ENCODE peak calls at places on chromosomes 4 and X, in seven cellular contexts. One of them, this sample, is unnamed.
A peak's percentile ranks its signal among the peaks of the same experiment; 100 is the strongest.

GRCh38 chr4:54063737-54064316 is 578 bp downstream of the CHIC2 start:
- DNase-seq in GM13977: peak; percentile 48
- DNase-seq in cardiac muscle cell: no peak
- DNase-seq in AG09309: no peak
- DNase-seq in CD4-positive, alpha-beta T cell: peak; percentile 29
- DNase-seq in GM06990: peak; percentile 64
- DNase-seq in left lung: no peak
- DNase-seq in this sample: peak; percentile 12

GRCh38 chrX:39773923-39774803 is 323.6 kb downstream of the BCOR start:
- DNase-seq in CD4-positive, alpha-beta T cell: peak; percentile 7
- DNase-seq in left lung: no peak
- DNase-seq in GM06990: no peak
- DNase-seq in cardiac muscle cell: peak; percentile 79
- DNase-seq in AG09309: no peak
- DNase-seq in GM13977: no peak
- DNase-seq in this sample: no peak

GRCh38 chr4:147793569-147793968 is 61.7 kb downstream of the ARHGAP10 start:
- DNase-seq in CD4-positive, alpha-beta T cell: no peak
- DNase-seq in AG09309: no peak
- DNase-seq in GM13977: no peak
- DNase-seq in cardiac muscle cell: no peak
- DNase-seq in left lung: no peak
- DNase-seq in GM06990: no peak
- DNase-seq in this sample: no peak

GRCh38 chrX:70088281-70088680 is 26.0 kb downstream of the OTUD6A start:
- DNase-seq in GM06990: no peak
- DNase-seq in GM13977: no peak
- DNase-seq in AG09309: no peak
- DNase-seq in left lung: no peak
- DNase-seq in CD4-positive, alpha-beta T cell: no peak
- DNase-seq in cardiac muscle cell: peak; percentile 27
- DNase-seq in this sample: no peak

GRCh38 chr4:7247946-7248345 is 55.6 kb downstream of the SORCS2 start:
- DNase-seq in GM13977: no peak
- DNase-seq in GM06990: no peak
- DNase-seq in left lung: peak; percentile 51
- DNase-seq in cardiac muscle cell: no peak
- DNase-seq in AG09309: no peak
- DNase-seq in CD4-positive, alpha-beta T cell: no peak
- DNase-seq in this sample: no peak

GRCh38 chr4:47913328-47913727 is 1.1 kb downstream of the NFXL1 start:
- DNase-seq in GM06990: no peak
- DNase-seq in GM13977: no peak
- DNase-seq in AG09309: no peak
- DNase-seq in CD4-positive, alpha-beta T cell: no peak
- DNase-seq in cardiac muscle cell: peak; percentile 17
- DNase-seq in left lung: no peak
- DNase-seq in this sample: no peak

GRCh38 chr4:25925486-25926201 is 11.6 kb downstream of the SMIM20 start:
- DNase-seq in left lung: no peak
- DNase-seq in CD4-positive, alpha-beta T cell: no peak
- DNase-seq in GM13977: peak; percentile 60
- DNase-seq in cardiac muscle cell: peak; percentile 59
- DNase-seq in AG09309: no peak
- DNase-seq in GM06990: no peak
- DNase-seq in this sample: peak; percentile 55

GRCh38 chr4:163332526-163333405 is at the start of gene NPY1R:
- DNase-seq in CD4-positive, alpha-beta T cell: no peak
- DNase-seq in left lung: peak; percentile 80
- DNase-seq in AG09309: peak; percentile 41
- DNase-seq in GM06990: peak; percentile 24
- DNase-seq in GM13977: peak; percentile 71
- DNase-seq in cardiac muscle cell: peak; percentile 87
- DNase-seq in this sample: peak; percentile 66

GRCh38 chrX:39063037-39063436 is 261.8 kb downstream of the MID1IP1 start:
- DNase-seq in GM06990: no peak
- DNase-seq in CD4-positive, alpha-beta T cell: no peak
- DNase-seq in cardiac muscle cell: peak; percentile 0
- DNase-seq in AG09309: no peak
- DNase-seq in GM13977: no peak
- DNase-seq in left lung: no peak
- DNase-seq in this sample: no peak

GRCh38 chr4:18020145-18020670 is 1.3 kb downstream of the LCORL start:
- DNase-seq in CD4-positive, alpha-beta T cell: no peak
- DNase-seq in GM13977: peak; percentile 34
- DNase-seq in cardiac muscle cell: peak; percentile 37
- DNase-seq in left lung: no peak
- DNase-seq in AG09309: no peak
- DNase-seq in GM06990: peak; percentile 24
- DNase-seq in this sample: peak; percentile 2

GRCh38 chrX:96182366-96182765 is 502.3 kb upstream of the DIAPH2 start:
- DNase-seq in cardiac muscle cell: peak; percentile 42
- DNase-seq in GM06990: no peak
- DNase-seq in CD4-positive, alpha-beta T cell: no peak
- DNase-seq in GM13977: no peak
- DNase-seq in left lung: no peak
- DNase-seq in AG09309: no peak
- DNase-seq in this sample: peak; percentile 19

GRCh38 chr4:41058426-41058825 is 155.9 kb downstream of the APBB2 start:
- DNase-seq in CD4-positive, alpha-beta T cell: no peak
- DNase-seq in GM06990: no peak
- DNase-seq in AG09309: no peak
- DNase-seq in left lung: no peak
- DNase-seq in cardiac muscle cell: no peak
- DNase-seq in GM13977: no peak
- DNase-seq in this sample: no peak

GRCh38 chrX:130053236-130053635 is 57.1 kb downstream of the ELF4 start:
- DNase-seq in cardiac muscle cell: no peak
- DNase-seq in AG09309: no peak
- DNase-seq in left lung: no peak
- DNase-seq in GM13977: no peak
- DNase-seq in GM06990: no peak
- DNase-seq in CD4-positive, alpha-beta T cell: no peak
- DNase-seq in this sample: no peak

GRCh38 chr4:10074767-10075105 is 41.9 kb downstream of the WDR1 start:
- DNase-seq in GM06990: no peak
- DNase-seq in cardiac muscle cell: peak; percentile 60
- DNase-seq in left lung: peak; percentile 45
- DNase-seq in GM13977: no peak
- DNase-seq in CD4-positive, alpha-beta T cell: no peak
- DNase-seq in AG09309: no peak
- DNase-seq in this sample: no peak

GRCh38 chr4:169720529-169720928 is 37.2 kb downstream of the HPF1 start:
- DNase-seq in left lung: no peak
- DNase-seq in GM13977: no peak
- DNase-seq in CD4-positive, alpha-beta T cell: no peak
- DNase-seq in cardiac muscle cell: no peak
- DNase-seq in AG09309: no peak
- DNase-seq in GM06990: no peak
- DNase-seq in this sample: no peak

GRCh38 chr4:56655209-56655626 is 25.9 kb downstream of the HOPX start:
- DNase-seq in GM06990: no peak
- DNase-seq in cardiac muscle cell: peak; percentile 29
- DNase-seq in left lung: no peak
- DNase-seq in AG09309: no peak
- DNase-seq in GM13977: no peak
- DNase-seq in CD4-positive, alpha-beta T cell: no peak
- DNase-seq in this sample: peak; percentile 20

GRCh38 chr4:53914313-53915016 is 149.9 kb downstream of the CHIC2 start:
- DNase-seq in AG09309: peak; percentile 82
- DNase-seq in left lung: no peak
- DNase-seq in GM13977: no peak
- DNase-seq in cardiac muscle cell: peak; percentile 78
- DNase-seq in GM06990: no peak
- DNase-seq in CD4-positive, alpha-beta T cell: no peak
- DNase-seq in this sample: peak; percentile 33

GRCh38 chr4:78936989-78937388 is 2.2 kb downstream of the PAQR3 start:
- DNase-seq in CD4-positive, alpha-beta T cell: no peak
- DNase-seq in GM13977: no peak
- DNase-seq in cardiac muscle cell: no peak
- DNase-seq in AG09309: no peak
- DNase-seq in left lung: no peak
- DNase-seq in GM06990: no peak
- DNase-seq in this sample: no peak

GRCh38 chr4:6546681-6547447 is 28.1 kb upstream of the MAN2B2 start:
- DNase-seq in CD4-positive, alpha-beta T cell: peak; percentile 18
- DNase-seq in left lung: no peak
- DNase-seq in cardiac muscle cell: peak; percentile 80
- DNase-seq in AG09309: peak; percentile 16
- DNase-seq in GM13977: peak; percentile 77
- DNase-seq in GM06990: peak; percentile 28
- DNase-seq in this sample: peak; percentile 31

GRCh38 chrX:100673397-100673953 is 29.5 kb downstream of the SRPX2 start:
- DNase-seq in CD4-positive, alpha-beta T cell: no peak
- DNase-seq in GM13977: no peak
- DNase-seq in GM06990: no peak
- DNase-seq in left lung: no peak
- DNase-seq in AG09309: peak; percentile 33
- DNase-seq in cardiac muscle cell: peak; percentile 79
- DNase-seq in this sample: no peak

GRCh38 chr4:25986807-25987206 is 72.8 kb downstream of the SMIM20 start:
- DNase-seq in GM13977: no peak
- DNase-seq in GM06990: no peak
- DNase-seq in AG09309: no peak
- DNase-seq in left lung: no peak
- DNase-seq in CD4-positive, alpha-beta T cell: no peak
- DNase-seq in cardiac muscle cell: no peak
- DNase-seq in this sample: no peak

GRCh38 chr4:1415681-1415981 is 9.4 kb upstream of the NKX1-1 start:
- DNase-seq in GM13977: no peak
- DNase-seq in cardiac muscle cell: no peak
- DNase-seq in left lung: no peak
- DNase-seq in AG09309: no peak
- DNase-seq in CD4-positive, alpha-beta T cell: no peak
- DNase-seq in GM06990: no peak
- DNase-seq in this sample: no peak

GRCh38 chr4:53227451-53227850 is 138.4 kb downstream of the SCFD2 start:
- DNase-seq in left lung: no peak
- DNase-seq in CD4-positive, alpha-beta T cell: no peak
- DNase-seq in GM13977: no peak
- DNase-seq in AG09309: no peak
- DNase-seq in cardiac muscle cell: no peak
- DNase-seq in GM06990: no peak
- DNase-seq in this sample: no peak

GRCh38 chrX:118189628-118190027 is 73.0 kb upstream of the KLHL13 start:
- DNase-seq in left lung: no peak
- DNase-seq in AG09309: no peak
- DNase-seq in GM06990: no peak
- DNase-seq in cardiac muscle cell: no peak
- DNase-seq in CD4-positive, alpha-beta T cell: no peak
- DNase-seq in GM13977: no peak
- DNase-seq in this sample: no peak

GRCh38 chrX:85112270-85112669 is 108.6 kb downstream of the APOOL start:
- DNase-seq in AG09309: no peak
- DNase-seq in left lung: no peak
- DNase-seq in GM06990: no peak
- DNase-seq in GM13977: no peak
- DNase-seq in CD4-positive, alpha-beta T cell: no peak
- DNase-seq in cardiac muscle cell: no peak
- DNase-seq in this sample: no peak
- TF ChIP-seq CTCF in AG09309: no peak
- TF ChIP-seq CTCF in left lung: no peak
- TF ChIP-seq CTCF in GM06990: no peak
- TF ChIP-seq CTCF in GM13977: no peak
- TF ChIP-seq CTCF in CD4-positive, alpha-beta T cell: no peak
- TF ChIP-seq CTCF in cardiac muscle cell: no peak
- TF ChIP-seq CTCF in this sample: no peak

GRCh38 chr4:153156263-153156662 is 48.0 kb upstream of the TRIM2 start:
- DNase-seq in cardiac muscle cell: peak; percentile 22
- DNase-seq in left lung: no peak
- DNase-seq in GM06990: no peak
- DNase-seq in CD4-positive, alpha-beta T cell: peak; percentile 10
- DNase-seq in AG09309: no peak
- DNase-seq in GM13977: peak; percentile 20
- DNase-seq in this sample: peak; percentile 14
- TF ChIP-seq CTCF in cardiac muscle cell: peak; percentile 16
- TF ChIP-seq CTCF in left lung: no peak
- TF ChIP-seq CTCF in GM06990: peak; percentile 70
- TF ChIP-seq CTCF in CD4-positive, alpha-beta T cell: peak; percentile 45
- TF ChIP-seq CTCF in AG09309: no peak
- TF ChIP-seq CTCF in GM13977: peak; percentile 20
- TF ChIP-seq CTCF in this sample: no peak

DNA sequence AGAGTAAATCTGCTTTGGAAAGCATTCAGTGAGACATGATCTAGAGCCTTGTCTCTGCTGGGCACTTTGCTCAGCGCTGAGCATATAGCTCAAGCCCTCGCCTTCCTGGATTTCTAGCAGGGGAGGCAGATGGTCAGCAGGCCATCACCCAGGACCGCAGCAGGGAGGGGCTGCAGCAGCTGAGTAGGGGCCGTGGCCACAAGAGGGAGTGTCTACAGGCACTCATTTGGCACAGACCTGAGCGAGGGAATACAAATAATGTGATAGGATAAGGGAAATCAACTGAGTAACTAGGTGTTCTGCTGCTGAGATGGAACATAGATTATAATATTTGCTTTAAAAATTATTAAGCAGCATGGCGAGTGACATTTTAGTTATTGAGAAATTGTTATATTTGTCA is 30.2 kb downstream of the OFD1 start:
- DNase-seq in left lung: no peak
- DNase-seq in GM13977: no peak
- DNase-seq in AG09309: no peak
- DNase-seq in cardiac muscle cell: peak; percentile 17
- DNase-seq in CD4-positive, alpha-beta T cell: no peak
- DNase-seq in GM06990: no peak
- DNase-seq in this sample: no peak
- TF ChIP-seq CTCF in left lung: no peak
- TF ChIP-seq CTCF in GM13977: no peak
- TF ChIP-seq CTCF in AG09309: no peak
- TF ChIP-seq CTCF in cardiac muscle cell: peak; percentile 27
- TF ChIP-seq CTCF in CD4-positive, alpha-beta T cell: no peak
- TF ChIP-seq CTCF in GM06990: no peak
- TF ChIP-seq CTCF in this sample: no peak

GRCh38 chr4:122948671-122949070 is 26.3 kb upstream of the NUDT6 start:
- DNase-seq in AG09309: no peak
- DNase-seq in GM13977: no peak
- DNase-seq in cardiac muscle cell: no peak
- DNase-seq in GM06990: no peak
- DNase-seq in CD4-positive, alpha-beta T cell: no peak
- DNase-seq in left lung: no peak
- DNase-seq in this sample: no peak

GRCh38 chr4:122959441-122959840 is 37.0 kb upstream of the NUDT6 start:
- DNase-seq in GM06990: no peak
- DNase-seq in CD4-positive, alpha-beta T cell: no peak
- DNase-seq in cardiac muscle cell: no peak
- DNase-seq in left lung: no peak
- DNase-seq in GM13977: no peak
- DNase-seq in AG09309: no peak
- DNase-seq in this sample: no peak

GRCh38 chr4:122958505-122958904 is 36.1 kb upstream of the NUDT6 start:
- DNase-seq in GM06990: no peak
- DNase-seq in CD4-positive, alpha-beta T cell: no peak
- DNase-seq in cardiac muscle cell: no peak
- DNase-seq in AG09309: no peak
- DNase-seq in left lung: no peak
- DNase-seq in GM13977: no peak
- DNase-seq in this sample: no peak

DNA sequence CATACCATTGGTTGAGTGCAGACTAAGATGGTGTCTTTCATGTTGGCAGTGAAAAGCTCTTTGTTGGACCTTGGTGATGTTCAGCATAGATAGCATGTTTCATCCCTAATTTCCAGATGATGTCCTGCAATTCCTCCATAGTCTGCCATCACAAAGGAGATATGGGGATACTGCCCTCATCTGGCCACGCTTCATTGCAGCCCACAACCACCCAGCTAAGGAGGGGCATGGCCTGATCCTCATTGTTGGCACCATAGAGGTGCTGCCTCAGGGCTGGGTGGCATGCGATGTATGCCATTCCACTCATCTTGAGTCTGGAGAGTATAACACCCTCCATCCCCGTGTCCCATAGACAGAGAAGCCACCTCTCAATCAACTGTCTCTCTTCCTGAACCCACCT is 31.5 kb upstream of the NUDT6 start:
- DNase-seq in GM13977: no peak
- DNase-seq in CD4-positive, alpha-beta T cell: no peak
- DNase-seq in AG09309: no peak
- DNase-seq in cardiac muscle cell: no peak
- DNase-seq in left lung: no peak
- DNase-seq in GM06990: no peak
- DNase-seq in this sample: no peak
- TF ChIP-seq CTCF in GM13977: no peak
- TF ChIP-seq CTCF in CD4-positive, alpha-beta T cell: no peak
- TF ChIP-seq CTCF in AG09309: no peak
- TF ChIP-seq CTCF in cardiac muscle cell: no peak
- TF ChIP-seq CTCF in left lung: no peak
- TF ChIP-seq CTCF in GM06990: no peak
- TF ChIP-seq CTCF in this sample: no peak